ENCODE peak calls at places on chromosomes 12 and 14, in four cellular contexts. One of them, this sample, is unnamed.

GRCh38 chr14:23632461-23633159 is 3.6 kb upstream of the DHRS2 start:
- ATAC-seq in activated naive CD4-positive, alpha-beta T cell treated with anti-CD3 and anti-CD28 coated beads, Interleukin-2, amount 50 U/mL, for 72 hours: peak
- ATAC-seq in heart left ventricle: peak
- ATAC-seq in effector memory CD8-positive, alpha-beta T cell: no peak
- ATAC-seq in this sample: no peak

GRCh38 chr12:5619628-5620027 is 187.7 kb downstream of the NTF3 start:
- ATAC-seq in activated naive CD4-positive, alpha-beta T cell treated with anti-CD3 and anti-CD28 coated beads, Interleukin-2, amount 50 U/mL, for 72 hours: no peak
- ATAC-seq in heart left ventricle: no peak
- ATAC-seq in effector memory CD8-positive, alpha-beta T cell: no peak
- ATAC-seq in this sample: peak

GRCh38 chr12:84924956-84925355 is 12.4 kb upstream of the SLC6A15 start:
- ATAC-seq in activated naive CD4-positive, alpha-beta T cell treated with anti-CD3 and anti-CD28 coated beads, Interleukin-2, amount 50 U/mL, for 72 hours: no peak
- ATAC-seq in heart left ventricle: no peak
- ATAC-seq in effector memory CD8-positive, alpha-beta T cell: no peak
- ATAC-seq in this sample: no peak

GRCh38 chr14:91361236-91361811 is 56.3 kb downstream of the CCDC88C start:
- ATAC-seq in activated naive CD4-positive, alpha-beta T cell treated with anti-CD3 and anti-CD28 coated beads, Interleukin-2, amount 50 U/mL, for 72 hours: no peak
- ATAC-seq in heart left ventricle: no peak
- ATAC-seq in effector memory CD8-positive, alpha-beta T cell: no peak
- ATAC-seq in this sample: no peak

GRCh38 chr14:64707661-64708060 is 3.4 kb downstream of the PLEKHG3 start:
- ATAC-seq in activated naive CD4-positive, alpha-beta T cell treated with anti-CD3 and anti-CD28 coated beads, Interleukin-2, amount 50 U/mL, for 72 hours: peak
- ATAC-seq in heart left ventricle: no peak
- ATAC-seq in effector memory CD8-positive, alpha-beta T cell: peak
- ATAC-seq in this sample: no peak

GRCh38 chr14:69263771-69264170 is 3.8 kb downstream of the GALNT16 start:
- ATAC-seq in activated naive CD4-positive, alpha-beta T cell treated with anti-CD3 and anti-CD28 coated beads, Interleukin-2, amount 50 U/mL, for 72 hours: no peak
- ATAC-seq in heart left ventricle: no peak
- ATAC-seq in effector memory CD8-positive, alpha-beta T cell: no peak
- ATAC-seq in this sample: no peak

GRCh38 chr14:105199093-105199492 is 18.0 kb upstream of the NUDT14 start:
- ATAC-seq in activated naive CD4-positive, alpha-beta T cell treated with anti-CD3 and anti-CD28 coated beads, Interleukin-2, amount 50 U/mL, for 72 hours: no peak
- ATAC-seq in heart left ventricle: peak
- ATAC-seq in effector memory CD8-positive, alpha-beta T cell: no peak
- ATAC-seq in this sample: no peak

GRCh38 chr12:105382771-105383632 is 52.5 kb downstream of the C12orf75 start:
- ATAC-seq in activated naive CD4-positive, alpha-beta T cell treated with anti-CD3 and anti-CD28 coated beads, Interleukin-2, amount 50 U/mL, for 72 hours: peak
- ATAC-seq in heart left ventricle: peak
- ATAC-seq in effector memory CD8-positive, alpha-beta T cell: peak
- ATAC-seq in this sample: peak

GRCh38 chr12:58540480-58541299 is 379.6 kb downstream of the LRIG3 start:
- ATAC-seq in activated naive CD4-positive, alpha-beta T cell treated with anti-CD3 and anti-CD28 coated beads, Interleukin-2, amount 50 U/mL, for 72 hours: no peak
- ATAC-seq in heart left ventricle: peak
- ATAC-seq in effector memory CD8-positive, alpha-beta T cell: no peak
- ATAC-seq in this sample: peak

This sample was measured in gastroesophageal sphincter.